ENCODE peak calls at places on chromosomes 4 and X, in seven cellular contexts. K is tibial nerve, N is heart left ventricle, E is A549, V is colonic mucosa, F is right cardiac atrium, J is body of pancreas. D is an unnamed sample.

GRCh38 chr4:154004859-154005520 is 216.1 kb upstream of the SFRP2 start:
- DNase-seq in K (no peak), N (no peak), E (no peak), V (no peak), F (no peak), J (peak; percentile 19), D (peak; percentile 45)

GRCh38 chr4:126071346-126072333 is 756.9 kb downstream of the FAT4 start:
- DNase-seq in K (no peak), N (no peak), E (no peak), V (no peak), F (peak; percentile 47), J (peak; percentile 62), D (peak; percentile 73)

GRCh38 chrX:23383411-23383810 is 48.8 kb downstream of the PTCHD1 start:
- DNase-seq in K (no peak), N (no peak), E (no peak), V (no peak), F (no peak), J (no peak), D (peak; percentile 55)

GRCh38 chr4:72567821-72568620 is 1.0 kb downstream of the ADAMTS3 start:
- DNase-seq in K (peak; percentile 21), N (peak; percentile 39), E (peak; percentile 44), V (peak; percentile 30), F (peak; percentile 87), J (peak; percentile 76), D (peak; percentile 93)

GRCh38 chr4:25290490-25291067 is 22.0 kb upstream of the ZCCHC4 start:
- DNase-seq in K (no peak), N (no peak), E (no peak), V (no peak), F (no peak), J (no peak), D (peak; percentile 55)

GRCh38 chr4:76087007-76087769 is 12.7 kb downstream of the ART3 start:
- DNase-seq in K (no peak), N (peak; percentile 33), E (peak; percentile 64), V (peak; percentile 66), F (peak; percentile 63), J (peak; percentile 69), D (peak; percentile 80)

GRCh38 chrX:38806054-38806389 is 4.8 kb downstream of the MID1IP1 start:
- DNase-seq in K (no peak), N (no peak), E (no peak), V (no peak), F (peak; percentile 47), J (peak; percentile 56), D (no peak)

GRCh38 chrX:4547218-4547836 is 833.9 kb upstream of the PRKX start:
- DNase-seq in K (peak; percentile 12), N (no peak), E (peak; percentile 53), V (peak; percentile 27), F (peak; percentile 26), J (peak; percentile 65), D (peak; percentile 33)

GRCh38 chrX:153580700-153581386 is 18.1 kb downstream of the CCNQ start:
- DNase-seq in K (no peak), N (no peak), E (peak; percentile 14), V (no peak), F (no peak), J (peak; percentile 24), D (peak; percentile 20)

GRCh38 chr4:122588453-122589238 is 32.2 kb downstream of the IL21 start:
- DNase-seq in K (no peak), N (no peak), E (no peak), V (no peak), F (no peak), J (no peak), D (no peak)

GRCh38 chr4:86400216-86400615 is 40.4 kb upstream of the MAPK10 start:
- DNase-seq in K (no peak), N (no peak), E (no peak), V (no peak), F (no peak), J (no peak), D (peak; percentile 11)

GRCh38 chr4:7351014-7351413 is 83.7 kb downstream of the PSAPL1 start:
- DNase-seq in K (no peak), N (no peak), E (no peak), V (no peak), F (no peak), J (no peak), D (no peak)

GRCh38 chr4:173160871-173161270 is 7.7 kb upstream of the GALNT7 start:
- DNase-seq in K (no peak), N (no peak), E (no peak), V (no peak), F (no peak), J (no peak), D (no peak)

GRCh38 chr4:109378076-109378475 is 55.5 kb upstream of the SEC24B start:
- DNase-seq in K (no peak), N (no peak), E (no peak), V (no peak), F (no peak), J (no peak), D (no peak)

GRCh38 chr4:139337612-139338011 is 35.3 kb upstream of the NDUFC1 start:
- DNase-seq in K (no peak), N (no peak), E (no peak), V (no peak), F (no peak), J (no peak), D (peak; percentile 9)

DNA sequence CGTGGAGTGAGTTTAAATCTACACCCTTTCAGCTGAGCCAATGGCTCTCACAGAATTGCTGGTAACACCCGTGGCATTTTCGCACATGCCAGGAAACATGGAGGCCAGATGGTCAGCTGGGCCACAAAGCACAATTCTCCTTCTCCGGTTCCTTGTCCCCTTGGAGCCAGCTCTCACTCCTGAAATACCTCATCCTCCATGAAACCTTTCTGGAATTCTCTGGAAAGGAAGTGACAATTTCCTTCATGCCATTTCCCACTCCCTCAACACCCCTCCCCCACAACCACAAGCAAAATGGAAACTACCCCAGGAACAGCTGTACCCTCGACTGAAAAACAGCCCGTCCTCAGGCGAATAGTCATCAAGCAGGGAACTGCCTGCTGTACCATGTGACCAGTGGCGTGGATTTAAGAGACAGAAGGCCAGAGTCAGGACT is 24.7 kb downstream of the ELF4 start:
- DNase-seq in K (no peak), N (no peak), E (no peak), V (no peak), F (no peak), J (no peak), D (peak; percentile 39)
- H3K27ac ChIP-seq in K (peak overlapping the region; percentile 13), N (peak overlapping the region; percentile 69), E (no peak overlapping the region), V (peak overlapping the region; percentile 47), F (peak overlapping the region; percentile 56), J (no peak overlapping the region), D (no peak overlapping the region)

GRCh38 chrX:40097101-40097491 is 662 bp downstream of the BCOR start:
- DNase-seq in K (no peak), N (peak; percentile 31), E (no peak), V (no peak), F (peak; percentile 60), J (peak; percentile 42), D (peak; percentile 25)

GRCh38 chrX:40096395-40097091 is 1.2 kb downstream of the BCOR start:
- DNase-seq in K (no peak), N (peak; percentile 65), E (no peak), V (peak; percentile 56), F (peak; percentile 78), J (peak; percentile 61), D (peak; percentile 57)

GRCh38 chrX:40098264-40099045 is 697 bp upstream of the BCOR start:
- DNase-seq in K (no peak), N (peak; percentile 49), E (peak; percentile 71), V (peak; percentile 47), F (peak; percentile 79), J (peak; percentile 67), D (peak; percentile 63)

GRCh38 chrX:40099046-40099968 is 1.5 kb upstream of the BCOR start:
- DNase-seq in K (no peak), N (peak; percentile 54), E (no peak), V (peak; percentile 57), F (peak; percentile 76), J (peak; percentile 66), D (peak; percentile 71)

GRCh38 chrX:40097492-40098263 is at the start of gene BCOR:
- DNase-seq in K (no peak), N (peak; percentile 86), E (peak; percentile 80), V (peak; percentile 81), F (peak; percentile 89), J (peak; percentile 81), D (peak; percentile 72)
- H3K27ac ChIP-seq in K (peak within 1 kb of the TSS; percentile 93), N (peak within 1 kb of the TSS; percentile 95), E (peak within 1 kb of the TSS; percentile 98), V (peak within 1 kb of the TSS; percentile 91), F (peak within 1 kb of the TSS; percentile 96), J (peak within 1 kb of the TSS; percentile 89), D (peak within 1 kb of the TSS; percentile 72)

GRCh38 chr4:4341861-4342650 is 44.8 kb upstream of the NSG1 start:
- DNase-seq in K (no peak), N (no peak), E (no peak), V (no peak), F (no peak), J (no peak), D (no peak)
- H3K27ac ChIP-seq in K (no peak overlapping the region), N (no peak overlapping the region), E (no peak overlapping the region), V (no peak overlapping the region), F (no peak overlapping the region), J (no peak overlapping the region), D (no peak overlapping the region)

GRCh38 chr4:128241981-128242380 is 45.6 kb downstream of the PGRMC2 start:
- DNase-seq in K (no peak), N (no peak), E (no peak), V (no peak), F (no peak), J (no peak), D (no peak)

GRCh38 chr4:128241019-128241418 is 46.6 kb downstream of the PGRMC2 start:
- DNase-seq in K (no peak), N (no peak), E (no peak), V (no peak), F (no peak), J (no peak), D (no peak)

GRCh38 chr4:128242601-128243000 is 45.0 kb downstream of the PGRMC2 start:
- DNase-seq in K (no peak), N (no peak), E (no peak), V (no peak), F (no peak), J (no peak), D (no peak)

GRCh38 chr4:128244379-128244778 is 43.2 kb downstream of the PGRMC2 start:
- DNase-seq in K (no peak), N (no peak), E (no peak), V (no peak), F (no peak), J (no peak), D (no peak)

GRCh38 chr4:128241425-128241913 is 46.1 kb downstream of the PGRMC2 start:
- DNase-seq in K (no peak), N (no peak), E (peak; percentile 55), V (no peak), F (no peak), J (no peak), D (no peak)
- H3K27ac ChIP-seq in K (no peak overlapping the region), N (no peak overlapping the region), E (peak overlapping the region; percentile 78), V (no peak overlapping the region), F (no peak overlapping the region), J (no peak overlapping the region), D (no peak overlapping the region)

DNA sequence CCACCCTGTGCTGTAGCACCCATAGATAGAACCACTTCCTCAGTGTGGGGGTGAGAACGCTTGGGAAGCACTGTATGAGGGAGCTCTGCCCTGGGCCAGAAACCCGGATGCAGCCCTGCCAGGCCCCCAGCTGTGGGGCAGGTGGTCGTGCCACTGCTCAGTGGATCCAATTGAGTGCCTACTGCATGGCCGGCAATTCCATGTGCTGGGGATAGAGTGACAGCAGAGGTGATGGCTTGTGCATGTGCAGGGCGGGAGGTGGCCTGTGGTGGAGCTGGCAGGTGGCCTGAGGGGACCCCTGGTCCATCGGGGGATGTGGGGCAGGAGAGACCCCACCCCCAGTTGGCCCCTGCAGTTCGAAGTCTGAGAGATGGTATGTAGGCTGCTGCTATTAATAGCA is 60.4 kb downstream of the TRMT44 start:
- DNase-seq in K (no peak), N (no peak), E (no peak), V (no peak), F (no peak), J (no peak), D (no peak)
- H3K27ac ChIP-seq in K (no peak overlapping the region), N (no peak overlapping the region), E (no peak overlapping the region), V (no peak overlapping the region), F (no peak overlapping the region), J (no peak overlapping the region), D (no peak overlapping the region)